ENCODE peak calls at places on chromosomes 7 and 10, in ten cellular contexts. P, X, U, J, T, V, F, L, E and K are unnamed samples.
A peak's percentile ranks its signal among the peaks of the same experiment; 100 is the strongest.

GRCh38 chr10:103749779-103750178 is 105.6 kb downstream of the SH3PXD2A start:
- DNase-seq in F (no peak), T (no peak), P (no peak), V (no peak), U (no peak), L (no peak), E (no peak), J (no peak), X (no peak), K (no peak)

GRCh38 chr10:7345717-7346116 is 65.1 kb downstream of the SFMBT2 start:
- DNase-seq in P (no peak), V (no peak), U (no peak), L (no peak), E (no peak), F (no peak), T (no peak), X (no peak), J (no peak), K (no peak)

GRCh38 chr7:48101880-48102448 is 12.9 kb downstream of the UPP1 start:
- DNase-seq in L (no peak), T (no peak), V (no peak), J (no peak), E (no peak), X (peak; percentile 63), F (no peak), U (no peak), P (no peak), K (no peak)

GRCh38 chr7:5393328-5393727 is 30.3 kb downstream of the TNRC18 start:
- DNase-seq in P (no peak), U (no peak), J (no peak), E (no peak), F (no peak), V (no peak), T (no peak), L (no peak), X (no peak), K (no peak)

GRCh38 chr7:5454485-5454884 is 30.9 kb upstream of the TNRC18 start:
- DNase-seq in X (no peak), U (no peak), E (no peak), T (no peak), L (no peak), F (no peak), J (no peak), P (no peak), V (no peak), K (no peak)

GRCh38 chr10:42926831-42927230 is 144.2 kb downstream of the BMS1 start:
- DNase-seq in T (no peak), F (no peak), J (no peak), P (no peak), E (no peak), U (no peak), X (peak; percentile 87), V (peak; percentile 65), L (no peak), K (no peak)

GRCh38 chr10:6385683-6386082 is 183.0 kb downstream of the PFKFB3 start:
- DNase-seq in U (no peak), L (no peak), X (no peak), E (no peak), J (no peak), F (no peak), T (no peak), P (peak; percentile 48), V (no peak), K (no peak)

GRCh38 chr7:27143950-27144798 is 693 bp upstream of the HOXA5 start:
- DNase-seq in X (no peak), F (peak; percentile 77), P (no peak), L (no peak), T (peak; percentile 53), J (peak; percentile 42), V (no peak), U (no peak), E (no peak), K (no peak)

GRCh38 chr7:88432321-88432720 is 125.6 kb upstream of the STEAP4 start:
- DNase-seq in L (no peak), E (no peak), V (no peak), U (no peak), J (no peak), X (no peak), T (no peak), P (no peak), F (no peak), K (no peak)

GRCh38 chr10:123726826-123727225 is 60.7 kb downstream of the GPR26 start:
- DNase-seq in P (no peak), F (no peak), T (no peak), X (no peak), V (no peak), L (no peak), J (no peak), U (no peak), E (no peak), K (no peak)

GRCh38 chr10:132938472-132939329 is 3.7 kb downstream of the CFAP46 start:
- DNase-seq in U (peak; percentile 35), V (peak; percentile 87), P (peak; percentile 40), E (no peak), X (peak; percentile 81), L (no peak), J (no peak), T (no peak), F (no peak), K (no peak)

GRCh38 chr10:119305860-119306513 is 98.6 kb downstream of the GRK5 start:
- DNase-seq in P (peak; percentile 92), X (no peak), V (no peak), F (no peak), L (peak; percentile 95), E (no peak), U (peak; percentile 52), J (peak; percentile 80), T (peak; percentile 72), K (peak; percentile 97)

GRCh38 chr10:93995598-93996271 is 2.0 kb downstream of the PLCE1 start:
- DNase-seq in V (no peak), J (no peak), P (no peak), L (no peak), F (no peak), E (no peak), U (no peak), T (no peak), X (no peak), K (no peak)

GRCh38 chr10:110326351-110327032 is 21.8 kb upstream of the SMNDC1 start:
- DNase-seq in L (no peak), V (no peak), F (no peak), P (no peak), U (no peak), X (no peak), J (no peak), E (no peak), T (no peak), K (no peak)

GRCh38 chr10:93356516-93356915 is 125.6 kb downstream of the MYOF start:
- DNase-seq in L (no peak), T (no peak), U (no peak), P (no peak), V (no peak), J (no peak), X (no peak), E (no peak), F (no peak), K (no peak)

DNA sequence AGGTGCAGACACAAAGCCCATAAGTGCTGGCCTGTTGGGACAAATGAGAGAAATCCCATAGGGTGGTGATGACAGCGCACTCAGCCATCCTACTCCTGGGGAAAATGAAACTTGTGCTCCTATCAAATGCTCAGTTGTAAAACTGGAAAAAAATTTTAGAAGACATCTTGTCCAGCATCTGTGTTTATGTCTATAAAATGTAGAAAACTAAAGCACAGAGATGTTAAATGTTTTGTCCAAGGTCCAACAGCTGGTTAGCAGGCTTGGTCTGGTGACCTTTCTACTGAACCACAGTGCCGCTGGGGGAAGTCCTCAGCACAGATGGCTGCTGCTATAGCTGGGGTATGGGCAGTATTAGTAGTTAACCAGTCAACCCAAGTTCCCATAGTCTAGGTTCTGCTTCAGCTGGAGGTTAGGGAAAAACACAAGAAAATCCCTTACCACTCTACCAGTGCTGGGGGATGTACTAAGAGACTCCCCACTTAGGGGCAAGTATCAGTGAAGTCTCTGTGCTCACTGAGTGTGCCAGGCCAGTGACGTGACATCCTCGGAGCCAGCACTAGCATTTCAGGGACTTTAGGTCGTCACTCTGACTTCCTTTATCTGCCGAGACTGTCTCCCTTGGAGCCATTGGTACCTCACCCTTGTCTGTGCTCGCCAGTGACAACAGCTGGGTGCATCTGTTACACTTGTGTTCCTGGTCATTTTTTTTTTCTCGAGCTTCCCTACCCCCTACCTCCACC is 1.9 kb downstream of the TSPAN33 start:
- DNase-seq in T (no peak), F (no peak), X (no peak), U (no peak), V (no peak), E (no peak), P (no peak), J (no peak), L (no peak), K (no peak)
- H3K27ac ChIP-seq in T (peak overlapping the region; percentile 16), F (no peak overlapping the region), X (no peak overlapping the region), U (no peak overlapping the region), V (no peak overlapping the region), E (no peak overlapping the region), P (no peak overlapping the region), J (no peak overlapping the region), L (no peak overlapping the region), K (no peak overlapping the region)

DNA sequence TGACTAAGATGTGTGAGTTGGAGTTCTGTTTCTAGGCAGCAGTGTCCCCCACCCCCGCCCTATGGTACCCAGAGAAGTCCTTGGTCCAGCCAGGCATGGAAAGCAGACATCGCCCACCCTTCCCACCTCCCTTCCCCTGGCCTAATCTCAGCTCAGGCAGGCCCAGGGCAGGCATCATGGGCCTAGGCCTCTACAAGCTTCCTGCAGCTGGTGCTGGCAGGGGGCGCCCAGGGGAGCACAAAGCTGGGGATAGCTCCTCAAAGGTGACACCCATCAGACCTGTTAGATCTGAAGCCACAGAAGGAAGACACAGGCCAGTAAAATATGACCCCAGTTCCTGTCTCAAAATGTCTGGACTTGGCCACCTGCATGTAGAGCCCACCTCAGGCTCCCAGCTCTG is 18.9 kb upstream of the UNC5B start:
- DNase-seq in P (no peak), U (no peak), E (no peak), V (no peak), T (no peak), J (no peak), L (no peak), F (peak; percentile 28), X (no peak), K (no peak)
- TF ChIP-seq CTCF in P (no peak), U (no peak), E (no peak), V (no peak), T (no peak), J (no peak), L (no peak), F (no peak), X (no peak), K (no peak)

GRCh38 chr7:76327610-76328009 is 25.1 kb downstream of the HSPB1 start:
- DNase-seq in L (no peak), F (no peak), E (no peak), X (no peak), J (no peak), V (no peak), P (no peak), U (no peak), T (no peak), K (no peak)
- H3K4me1 ChIP-seq in L (peaks cover 25% of the 10 kb centered on the region), F (peaks cover 7% of the 10 kb centered on the region), E (peaks cover 7% of the 10 kb centered on the region), X (no peaks in the 10 kb centered on the region), J (peaks cover 80% of the 10 kb centered on the region), V (no peaks in the 10 kb centered on the region), P (peaks cover 48% of the 10 kb centered on the region), U (peaks cover 18% of the 10 kb centered on the region), T (peaks cover under 1% of the 10 kb centered on the region), K (peaks cover 16% of the 10 kb centered on the region)

DNA sequence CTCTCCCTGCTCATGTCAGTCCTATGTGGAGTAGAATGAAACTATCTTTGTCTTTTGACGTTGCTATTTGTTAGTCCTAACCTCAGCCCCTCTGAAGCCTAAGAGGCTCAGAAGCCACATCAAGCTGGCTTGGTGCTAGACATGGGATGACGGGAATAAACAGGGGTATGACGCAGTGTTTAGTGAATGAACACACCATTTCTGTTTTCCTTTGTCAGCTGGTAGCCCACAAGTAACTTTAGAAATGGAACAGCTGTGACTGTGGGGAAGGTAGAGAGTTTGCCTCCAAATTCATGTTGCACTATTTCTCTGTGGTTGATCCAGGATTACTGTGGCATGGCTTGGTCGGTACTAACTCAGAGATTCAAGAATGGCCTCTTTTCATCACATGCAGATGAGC is 31.3 kb downstream of the COX15 start:
- DNase-seq in X (no peak), U (no peak), F (no peak), T (no peak), V (no peak), P (no peak), E (no peak), J (no peak), L (no peak), K (no peak)
- H3K27ac ChIP-seq in X (no peak overlapping the region), U (no peak overlapping the region), F (no peak overlapping the region), T (no peak overlapping the region), V (no peak overlapping the region), P (no peak overlapping the region), E (no peak overlapping the region), J (no peak overlapping the region), L (no peak overlapping the region), K (no peak overlapping the region)